ENCODE peak calls at places on chromosomes 12 and 14, in ten cellular contexts. B, Q, J, L, P, M, O, X, U and R are unnamed samples.
A peak's percentile ranks its signal among the peaks of the same experiment; 100 is the strongest.

GRCh38 chr14:35384386-35385041 is 20.0 kb downstream of the NFKBIA start:
- DNase-seq in B (peak; percentile 65), Q (peak; percentile 73), J (peak; percentile 52), L (peak; percentile 52), P (no peak), M (peak; percentile 66), O (peak; percentile 80), X (no peak), U (peak; percentile 87), R (peak; percentile 69)

GRCh38 chr12:1546931-1547640 is 47.3 kb downstream of the FBXL14 start:
- DNase-seq in B (no peak), Q (no peak), J (no peak), L (no peak), P (no peak), M (no peak), O (no peak), X (no peak), U (no peak), R (no peak)

GRCh38 chr14:80390911-80391310 is 179.6 kb upstream of the DIO2 start:
- DNase-seq in B (no peak), Q (no peak), J (no peak), L (no peak), P (no peak), M (peak; percentile 19), O (peak; percentile 79), X (no peak), U (no peak), R (no peak)

GRCh38 chr14:91252901-91253794 is 8.6 kb upstream of the GPR68 start:
- DNase-seq in B (peak; percentile 63), Q (peak; percentile 50), J (no peak), L (peak; percentile 29), P (no peak), M (no peak), O (no peak), X (peak; percentile 44), U (peak; percentile 72), R (peak; percentile 51)

GRCh38 chr12:27899151-27899661 is 73.3 kb downstream of the PTHLH start:
- DNase-seq in B (no peak), Q (no peak), J (no peak), L (no peak), P (no peak), M (peak; percentile 32), O (peak; percentile 66), X (no peak), U (no peak), R (no peak)

GRCh38 chr14:105182296-105183020 is 1.3 kb upstream of the NUDT14 start:
- DNase-seq in B (no peak), Q (no peak), J (no peak), L (no peak), P (no peak), M (no peak), O (no peak), X (no peak), U (no peak), R (no peak)

GRCh38 chr14:52267501-52268190 is at the start of gene PTGDR:
- DNase-seq in B (peak; percentile 82), Q (no peak), J (no peak), L (peak; percentile 52), P (peak; percentile 86), M (no peak), O (no peak), X (no peak), U (peak; percentile 67), R (peak; percentile 25)

GRCh38 chr12:120663741-120664140 is 23.2 kb upstream of the MLEC start:
- DNase-seq in B (no peak), Q (no peak), J (no peak), L (no peak), P (no peak), M (no peak), O (no peak), X (no peak), U (no peak), R (peak; percentile 60)

GRCh38 chr12:76075448-76075847 is 9.0 kb downstream of the NAP1L1 start:
- DNase-seq in B (no peak), Q (no peak), J (no peak), L (no peak), P (no peak), M (no peak), O (no peak), X (no peak), U (no peak), R (no peak)

GRCh38 chr12:57813111-57813970 is 5.2 kb downstream of the AVIL start:
- DNase-seq in B (no peak), Q (no peak), J (no peak), L (no peak), P (no peak), M (peak; percentile 42), O (no peak), X (no peak), U (no peak), R (no peak)

DNA sequence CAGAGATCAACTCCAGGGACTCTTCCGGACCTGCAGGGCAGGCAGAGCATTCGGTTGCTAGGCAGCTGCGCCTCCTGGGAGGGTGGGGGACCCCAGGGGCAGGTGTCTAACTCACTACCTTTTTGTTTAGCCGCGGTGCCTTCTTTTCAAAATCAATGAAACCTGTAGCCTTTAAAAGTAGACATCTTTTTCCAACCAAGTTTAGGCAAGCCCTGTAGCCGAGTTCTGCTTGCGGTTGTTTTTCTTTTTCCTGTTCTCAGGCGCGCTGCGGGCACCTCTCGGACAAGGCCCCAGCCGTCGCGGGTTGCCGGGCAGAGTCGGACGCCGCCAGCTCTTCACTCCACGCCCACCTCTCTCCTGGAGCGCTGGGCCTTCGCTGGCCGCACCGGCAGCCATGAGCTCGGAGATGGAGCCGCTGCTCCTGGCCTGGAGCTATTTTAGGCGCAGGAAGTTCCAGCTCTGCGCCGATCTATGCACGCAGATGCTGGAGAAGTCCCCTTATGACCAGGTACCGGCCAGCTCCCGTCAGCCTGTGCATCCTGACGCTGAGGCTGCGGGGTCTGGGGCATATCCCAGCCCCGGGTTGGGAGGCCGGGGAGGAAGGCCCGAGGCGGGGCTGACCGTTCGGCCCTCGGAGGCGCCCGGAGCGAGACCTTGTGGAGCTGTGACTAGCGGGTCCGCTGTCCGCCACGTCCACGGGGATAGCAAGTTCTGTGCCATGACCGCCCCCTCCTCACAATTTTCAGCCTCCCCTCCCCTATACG is at the start of gene TTC8:
- DNase-seq in B (peak; percentile 90), Q (peak; percentile 92), J (peak; percentile 69), L (peak; percentile 88), P (peak; percentile 96), M (peak; percentile 58), O (peak; percentile 93), X (peak; percentile 85), U (peak; percentile 92), R (peak; percentile 94)
- TF ChIP-seq POLR2A in B (peak; percentile 63), Q (peak; percentile 90), J (peak; percentile 51), L (peak; percentile 60), P (no peak), M (peak; percentile 87), O (peak; percentile 96), X (peak; percentile 52), U (peak; percentile 57), R (no peak)

DNA sequence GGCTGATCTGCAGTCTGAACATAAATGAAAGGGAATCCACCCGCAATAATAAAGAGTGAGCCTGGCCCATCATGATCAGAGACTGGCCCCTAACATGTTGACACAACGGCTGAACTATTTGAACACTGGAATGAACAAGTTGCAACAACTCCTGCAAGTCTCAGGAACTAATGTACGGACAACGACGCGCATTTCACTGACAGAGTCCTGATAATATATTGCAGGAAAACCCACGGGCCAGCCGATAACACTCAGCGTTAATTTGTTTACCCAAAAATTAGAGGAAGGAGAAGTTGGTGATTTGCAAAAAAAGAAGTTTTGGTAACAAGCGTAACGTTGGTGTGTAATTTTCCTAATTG is 195.7 kb upstream of the BTG1 start:
- DNase-seq in B (no peak), Q (no peak), J (no peak), L (no peak), P (no peak), M (no peak), O (no peak), X (peak; percentile 42), U (no peak), R (no peak)
- TF ChIP-seq POLR2A in B (no peak), Q (no peak), J (no peak), L (no peak), P (no peak), M (no peak), O (no peak), X (no peak), U (no peak), R (no peak)

GRCh38 chr12:6539276-6540134 is 5.2 kb downstream of the GAPDH start:
- DNase-seq in B (no peak), Q (peak; percentile 41), J (no peak), L (no peak), P (peak; percentile 88), M (no peak), O (peak; percentile 62), X (no peak), U (peak; percentile 53), R (no peak)
- TF ChIP-seq POLR2A in B (no peak), Q (no peak), J (no peak), L (no peak), P (no peak), M (no peak), O (no peak), X (no peak), U (no peak), R (no peak)

DNA sequence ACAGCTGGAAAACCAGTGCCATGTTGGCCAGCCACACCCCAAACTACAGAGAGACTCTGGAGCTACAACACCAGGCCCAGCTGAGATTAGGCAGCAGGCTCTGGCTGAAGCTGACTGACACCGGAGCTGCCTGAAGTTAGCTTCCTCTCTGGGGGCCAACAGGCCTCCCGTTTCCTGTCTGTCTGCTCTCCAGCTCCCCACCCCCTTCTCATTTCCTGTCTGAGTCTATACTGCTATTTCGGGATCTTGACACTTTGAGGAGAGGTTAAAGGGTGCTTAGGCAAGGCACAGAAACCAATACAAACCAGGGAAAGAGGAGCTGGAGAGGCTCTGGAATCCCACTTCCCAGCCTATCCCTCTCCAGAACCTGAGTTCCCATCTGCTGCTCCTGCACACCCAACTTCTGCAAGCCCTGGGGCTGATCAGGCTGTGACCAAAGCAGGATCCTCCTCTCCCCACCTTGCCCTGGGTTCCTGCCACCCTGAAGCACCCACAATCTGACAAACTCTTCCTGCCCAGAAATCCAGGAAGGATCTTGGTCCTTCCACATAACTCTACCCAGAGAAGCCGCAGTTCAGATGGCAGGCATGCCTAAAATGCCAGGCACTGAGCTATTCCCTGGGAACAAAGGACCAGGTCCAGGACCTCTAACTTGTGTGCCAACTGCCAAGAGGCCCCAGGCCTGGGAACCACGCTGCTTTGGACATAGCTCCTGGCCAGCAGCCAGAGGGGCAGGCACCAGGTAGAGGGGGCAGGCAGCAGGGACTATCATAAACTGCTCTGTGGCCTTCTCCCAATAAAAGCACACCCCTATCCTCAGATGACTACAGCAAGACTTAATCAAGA is 39.9 kb downstream of the PRPF40B start:
- DNase-seq in B (peak; percentile 63), Q (peak; percentile 64), J (peak; percentile 67), L (peak; percentile 90), P (no peak), M (peak; percentile 85), O (no peak), X (no peak), U (peak; percentile 90), R (peak; percentile 51)
- TF ChIP-seq POLR2A in B (no peak), Q (no peak), J (no peak), L (no peak), P (no peak), M (peak; percentile 33), O (no peak), X (no peak), U (no peak), R (no peak)